ENCODE peak calls at places on chromosome 18, in eight cellular contexts. X is CD4-positive, alpha-beta T cell; C is stimulated activated CD8-positive, alpha-beta memory T cell treated with anti-CD3 and anti-CD28 coated beads, Interleukin-15, amount 100 ng/mL, for 24 hours; B is NCI-H526 treated with DMSO at 0.1 percent for 48 hours; R is stimulated activated CD4-positive, alpha-beta T cell treated with anti-CD3 and anti-CD28 coated beads, Interleukin-4, amount 100 ng/mL, for 1 hour; M is HFF-Myc; W is head of caudate nucleus; U is Calu3. Z is an unnamed sample.

GRCh38 chr18:73681912-73682311 is 465.7 kb downstream of the FBXO15 start:
- DNase-seq in X (no peak), C (no peak), B (no peak), R (no peak), M (no peak), W (no peak), U (no peak), Z (no peak)

GRCh38 chr18:35733419-35733818 is 151.9 kb downstream of the GALNT1 start:
- DNase-seq in X (no peak), C (no peak), B (no peak), R (no peak), M (no peak), W (no peak), U (no peak), Z (no peak)

GRCh38 chr18:22169889-22170420 is 566 bp downstream of the GATA6 start:
- DNase-seq in X (no peak), C (no peak), B (peak), R (no peak), M (no peak), W (no peak), U (no peak), Z (no peak)

GRCh38 chr18:5049124-5049523 is 147.9 kb downstream of the AKAIN1 start:
- DNase-seq in X (no peak), C (no peak), B (no peak), R (no peak), M (no peak), W (no peak), U (no peak), Z (no peak)

GRCh38 chr18:7329036-7329435 is 98.1 kb downstream of the LRRC30 start:
- DNase-seq in X (no peak), C (no peak), B (no peak), R (no peak), M (no peak), W (no peak), U (no peak), Z (peak)

GRCh38 chr18:35861367-35862114 is 110.9 kb upstream of the RMP24 start:
- DNase-seq in X (no peak), C (no peak), B (no peak), R (no peak), M (no peak), W (no peak), U (no peak), Z (peak)

GRCh38 chr18:33916200-33916599 is 308.5 kb downstream of the NOL4 start:
- DNase-seq in X (no peak), C (no peak), B (no peak), R (no peak), M (no peak), W (no peak), U (peak), Z (no peak)

GRCh38 chr18:37550118-37550875 is 15.3 kb downstream of the CELF4 start:
- DNase-seq in X (no peak), C (no peak), B (no peak), R (no peak), M (no peak), W (no peak), U (no peak), Z (no peak)

GRCh38 chr18:48885266-48885950 is 65.4 kb downstream of the SMAD7 start:
- DNase-seq in X (no peak), C (no peak), B (no peak), R (no peak), M (no peak), W (no peak), U (no peak), Z (no peak)

GRCh38 chr18:11983592-11983991 is 2.3 kb downstream of the IMPA2 start:
- DNase-seq in X (no peak), C (no peak), B (no peak), R (no peak), M (no peak), W (no peak), U (no peak), Z (no peak)

GRCh38 chr18:43267818-43268217 is 9.5 kb downstream of the SYT4 start:
- DNase-seq in X (no peak), C (no peak), B (no peak), R (no peak), M (no peak), W (no peak), U (no peak), Z (no peak)

GRCh38 chr18:12021077-12021476 is 39.8 kb downstream of the IMPA2 start:
- DNase-seq in X (no peak), C (no peak), B (no peak), R (no peak), M (no peak), W (no peak), U (no peak), Z (no peak)

GRCh38 chr18:39380823-39381222 is 1815.2 kb upstream of the CELF4 start:
- DNase-seq in X (no peak), C (no peak), B (no peak), R (no peak), M (no peak), W (no peak), U (no peak), Z (no peak)

GRCh38 chr18:51342815-51343214 is 145.3 kb upstream of the MEX3C start:
- DNase-seq in X (no peak), C (no peak), B (no peak), R (peak), M (peak), W (no peak), U (peak), Z (peak)

GRCh38 chr18:45423664-45424063 is 191.6 kb upstream of the SLC14A2 start:
- DNase-seq in X (no peak), C (no peak), B (no peak), R (no peak), M (no peak), W (no peak), U (no peak), Z (no peak)

GRCh38 chr18:21996261-21996892 is 173.0 kb upstream of the GATA6 start:
- DNase-seq in X (no peak), C (no peak), B (no peak), R (no peak), M (no peak), W (no peak), U (no peak), Z (no peak)

GRCh38 chr18:72700961-72701710 is 157.0 kb upstream of the CBLN2 start:
- DNase-seq in X (no peak), C (no peak), B (no peak), R (no peak), M (no peak), W (no peak), U (no peak), Z (peak)

GRCh38 chr18:73365018-73365417 is 497.2 kb upstream of the NETO1 start:
- DNase-seq in X (no peak), C (no peak), B (no peak), R (no peak), M (peak), W (no peak), U (no peak), Z (peak)

GRCh38 chr18:48173557-48173956 is 235.6 kb downstream of the ZBTB7C start:
- DNase-seq in X (no peak), C (no peak), B (no peak), R (no peak), M (no peak), W (no peak), U (no peak), Z (no peak)

GRCh38 chr18:1213126-1213525 is 308.5 kb downstream of the ADCYAP1 start:
- DNase-seq in X (no peak), C (no peak), B (no peak), R (no peak), M (no peak), W (no peak), U (no peak), Z (no peak)

GRCh38 chr18:3466051-3466450 is 16.1 kb downstream of the TGIF1 start:
- DNase-seq in X (no peak), C (no peak), B (no peak), R (no peak), M (peak), W (no peak), U (no peak), Z (peak)

GRCh38 chr18:48002933-48003365 is 72.5 kb upstream of the SMAD2 start:
- DNase-seq in X (no peak), C (no peak), B (no peak), R (no peak), M (no peak), W (no peak), U (peak), Z (peak)

GRCh38 chr18:13565228-13565627 is 161.1 kb downstream of the FAM210A start:
- DNase-seq in X (no peak), C (no peak), B (no peak), R (no peak), M (no peak), W (peak), U (no peak), Z (no peak)

GRCh38 chr18:31275722-31276463 is 42.1 kb upstream of the DSG1 start:
- DNase-seq in X (no peak), C (no peak), B (no peak), R (no peak), M (no peak), W (no peak), U (no peak), Z (peak)

GRCh38 chr18:39938678-39939077 is 2016.4 kb upstream of the PIK3C3 start:
- DNase-seq in X (no peak), C (no peak), B (no peak), R (no peak), M (no peak), W (no peak), U (no peak), Z (no peak)

GRCh38 chr18:48687694-48688042 is 148.8 kb downstream of the CTIF start:
- DNase-seq in X (no peak), C (no peak), B (no peak), R (no peak), M (no peak), W (no peak), U (no peak), Z (no peak)

GRCh38 chr18:29181151-29181901 is 1004.4 kb upstream of the CDH2 start:
- DNase-seq in X (no peak), C (no peak), B (no peak), R (no peak), M (no peak), W (no peak), U (no peak), Z (peak)

Z was measured in choroid plexus epithelial cell.